ENCODE peak calls at places on chromosomes 11 and 22, in ten cellular contexts. One of them, this sample, is unnamed.

GRCh38 chr11:94775576-94776327 is 7.6 kb downstream of the AMOTL1 start:
- DNase-seq in activated T-helper 9 cell treated with anti-CD3 and anti-CD28 coated beads, Interleukin-2, amount 50 U/mL, for 16 hours: no peak
- DNase-seq in stimulated activated effector memory CD8-positive, alpha-beta T cell treated with anti-CD3 and anti-CD28 coated beads, Interleukin-12 subunit alpha, Interleukin-12 subunit beta, amount 100 ng/mL, for 72 hours: no peak
- DNase-seq in stimulated activated CD4-positive, alpha-beta T cell treated with anti-CD3 and anti-CD28 coated beads, Interleukin-1b, Interleukin-23, amount 100 ng/mL, for 24 hours: no peak
- DNase-seq in activated CD4-positive, alpha-beta T cell treated with anti-CD3 and anti-CD28 coated beads for 24 hours: no peak
- DNase-seq in transverse colon: no peak
- DNase-seq in RPMI7951: no peak
- DNase-seq in ascending aorta: no peak
- DNase-seq in neuronal stem cell: no peak
- DNase-seq in esophagus muscularis mucosa: no peak
- DNase-seq in this sample: no peak

GRCh38 chr11:46914363-46914762 is 4.0 kb downstream of the LRP4 start:
- DNase-seq in activated T-helper 9 cell treated with anti-CD3 and anti-CD28 coated beads, Interleukin-2, amount 50 U/mL, for 16 hours: no peak
- DNase-seq in stimulated activated effector memory CD8-positive, alpha-beta T cell treated with anti-CD3 and anti-CD28 coated beads, Interleukin-12 subunit alpha, Interleukin-12 subunit beta, amount 100 ng/mL, for 72 hours: no peak
- DNase-seq in stimulated activated CD4-positive, alpha-beta T cell treated with anti-CD3 and anti-CD28 coated beads, Interleukin-1b, Interleukin-23, amount 100 ng/mL, for 24 hours: no peak
- DNase-seq in activated CD4-positive, alpha-beta T cell treated with anti-CD3 and anti-CD28 coated beads for 24 hours: no peak
- DNase-seq in transverse colon: no peak
- DNase-seq in RPMI7951: peak
- DNase-seq in ascending aorta: no peak
- DNase-seq in neuronal stem cell: no peak
- DNase-seq in esophagus muscularis mucosa: no peak
- DNase-seq in this sample: no peak

GRCh38 chr22:28172948-28173360 is 253.9 kb upstream of the PITPNB start:
- DNase-seq in activated T-helper 9 cell treated with anti-CD3 and anti-CD28 coated beads, Interleukin-2, amount 50 U/mL, for 16 hours: no peak
- DNase-seq in stimulated activated effector memory CD8-positive, alpha-beta T cell treated with anti-CD3 and anti-CD28 coated beads, Interleukin-12 subunit alpha, Interleukin-12 subunit beta, amount 100 ng/mL, for 72 hours: no peak
- DNase-seq in stimulated activated CD4-positive, alpha-beta T cell treated with anti-CD3 and anti-CD28 coated beads, Interleukin-1b, Interleukin-23, amount 100 ng/mL, for 24 hours: no peak
- DNase-seq in activated CD4-positive, alpha-beta T cell treated with anti-CD3 and anti-CD28 coated beads for 24 hours: no peak
- DNase-seq in transverse colon: no peak
- DNase-seq in RPMI7951: peak
- DNase-seq in ascending aorta: no peak
- DNase-seq in neuronal stem cell: no peak
- DNase-seq in esophagus muscularis mucosa: no peak
- DNase-seq in this sample: no peak

GRCh38 chr11:128181090-128181485 is 406.3 kb downstream of the ETS1 start:
- DNase-seq in activated T-helper 9 cell treated with anti-CD3 and anti-CD28 coated beads, Interleukin-2, amount 50 U/mL, for 16 hours: no peak
- DNase-seq in stimulated activated effector memory CD8-positive, alpha-beta T cell treated with anti-CD3 and anti-CD28 coated beads, Interleukin-12 subunit alpha, Interleukin-12 subunit beta, amount 100 ng/mL, for 72 hours: no peak
- DNase-seq in stimulated activated CD4-positive, alpha-beta T cell treated with anti-CD3 and anti-CD28 coated beads, Interleukin-1b, Interleukin-23, amount 100 ng/mL, for 24 hours: no peak
- DNase-seq in activated CD4-positive, alpha-beta T cell treated with anti-CD3 and anti-CD28 coated beads for 24 hours: no peak
- DNase-seq in transverse colon: no peak
- DNase-seq in RPMI7951: no peak
- DNase-seq in ascending aorta: no peak
- DNase-seq in neuronal stem cell: no peak
- DNase-seq in esophagus muscularis mucosa: no peak
- DNase-seq in this sample: no peak

GRCh38 chr22:37273126-37273845 is 9.0 kb upstream of the CYTH4 start:
- DNase-seq in activated T-helper 9 cell treated with anti-CD3 and anti-CD28 coated beads, Interleukin-2, amount 50 U/mL, for 16 hours: no peak
- DNase-seq in stimulated activated effector memory CD8-positive, alpha-beta T cell treated with anti-CD3 and anti-CD28 coated beads, Interleukin-12 subunit alpha, Interleukin-12 subunit beta, amount 100 ng/mL, for 72 hours: peak
- DNase-seq in stimulated activated CD4-positive, alpha-beta T cell treated with anti-CD3 and anti-CD28 coated beads, Interleukin-1b, Interleukin-23, amount 100 ng/mL, for 24 hours: no peak
- DNase-seq in activated CD4-positive, alpha-beta T cell treated with anti-CD3 and anti-CD28 coated beads for 24 hours: no peak
- DNase-seq in transverse colon: no peak
- DNase-seq in RPMI7951: peak
- DNase-seq in ascending aorta: no peak
- DNase-seq in neuronal stem cell: no peak
- DNase-seq in esophagus muscularis mucosa: no peak
- DNase-seq in this sample: no peak

GRCh38 chr11:74677131-74677530 is 54.1 kb downstream of the CHRDL2 start:
- DNase-seq in activated T-helper 9 cell treated with anti-CD3 and anti-CD28 coated beads, Interleukin-2, amount 50 U/mL, for 16 hours: no peak
- DNase-seq in stimulated activated effector memory CD8-positive, alpha-beta T cell treated with anti-CD3 and anti-CD28 coated beads, Interleukin-12 subunit alpha, Interleukin-12 subunit beta, amount 100 ng/mL, for 72 hours: no peak
- DNase-seq in stimulated activated CD4-positive, alpha-beta T cell treated with anti-CD3 and anti-CD28 coated beads, Interleukin-1b, Interleukin-23, amount 100 ng/mL, for 24 hours: no peak
- DNase-seq in activated CD4-positive, alpha-beta T cell treated with anti-CD3 and anti-CD28 coated beads for 24 hours: no peak
- DNase-seq in transverse colon: no peak
- DNase-seq in RPMI7951: no peak
- DNase-seq in ascending aorta: no peak
- DNase-seq in neuronal stem cell: no peak
- DNase-seq in esophagus muscularis mucosa: no peak
- DNase-seq in this sample: peak

GRCh38 chr22:42604403-42604802 is 10.3 kb downstream of the POLDIP3 start:
- DNase-seq in activated T-helper 9 cell treated with anti-CD3 and anti-CD28 coated beads, Interleukin-2, amount 50 U/mL, for 16 hours: no peak
- DNase-seq in stimulated activated effector memory CD8-positive, alpha-beta T cell treated with anti-CD3 and anti-CD28 coated beads, Interleukin-12 subunit alpha, Interleukin-12 subunit beta, amount 100 ng/mL, for 72 hours: no peak
- DNase-seq in stimulated activated CD4-positive, alpha-beta T cell treated with anti-CD3 and anti-CD28 coated beads, Interleukin-1b, Interleukin-23, amount 100 ng/mL, for 24 hours: no peak
- DNase-seq in activated CD4-positive, alpha-beta T cell treated with anti-CD3 and anti-CD28 coated beads for 24 hours: no peak
- DNase-seq in transverse colon: no peak
- DNase-seq in RPMI7951: no peak
- DNase-seq in ascending aorta: no peak
- DNase-seq in neuronal stem cell: no peak
- DNase-seq in esophagus muscularis mucosa: no peak
- DNase-seq in this sample: no peak

GRCh38 chr11:121281609-121282164 is 10.9 kb upstream of the SC5D start:
- DNase-seq in activated T-helper 9 cell treated with anti-CD3 and anti-CD28 coated beads, Interleukin-2, amount 50 U/mL, for 16 hours: no peak
- DNase-seq in stimulated activated effector memory CD8-positive, alpha-beta T cell treated with anti-CD3 and anti-CD28 coated beads, Interleukin-12 subunit alpha, Interleukin-12 subunit beta, amount 100 ng/mL, for 72 hours: no peak
- DNase-seq in stimulated activated CD4-positive, alpha-beta T cell treated with anti-CD3 and anti-CD28 coated beads, Interleukin-1b, Interleukin-23, amount 100 ng/mL, for 24 hours: no peak
- DNase-seq in activated CD4-positive, alpha-beta T cell treated with anti-CD3 and anti-CD28 coated beads for 24 hours: no peak
- DNase-seq in transverse colon: no peak
- DNase-seq in RPMI7951: no peak
- DNase-seq in ascending aorta: no peak
- DNase-seq in neuronal stem cell: no peak
- DNase-seq in esophagus muscularis mucosa: no peak
- DNase-seq in this sample: no peak

GRCh38 chr22:38953577-38954413 is 3.6 kb upstream of the APOBEC3A start:
- DNase-seq in activated T-helper 9 cell treated with anti-CD3 and anti-CD28 coated beads, Interleukin-2, amount 50 U/mL, for 16 hours: peak
- DNase-seq in stimulated activated effector memory CD8-positive, alpha-beta T cell treated with anti-CD3 and anti-CD28 coated beads, Interleukin-12 subunit alpha, Interleukin-12 subunit beta, amount 100 ng/mL, for 72 hours: peak
- DNase-seq in stimulated activated CD4-positive, alpha-beta T cell treated with anti-CD3 and anti-CD28 coated beads, Interleukin-1b, Interleukin-23, amount 100 ng/mL, for 24 hours: peak
- DNase-seq in activated CD4-positive, alpha-beta T cell treated with anti-CD3 and anti-CD28 coated beads for 24 hours: peak
- DNase-seq in transverse colon: peak
- DNase-seq in RPMI7951: no peak
- DNase-seq in ascending aorta: no peak
- DNase-seq in neuronal stem cell: no peak
- DNase-seq in esophagus muscularis mucosa: no peak
- DNase-seq in this sample: no peak

GRCh38 chr11:118226294-118226693 is 1.5 kb upstream of the JAML start:
- DNase-seq in activated T-helper 9 cell treated with anti-CD3 and anti-CD28 coated beads, Interleukin-2, amount 50 U/mL, for 16 hours: no peak
- DNase-seq in stimulated activated effector memory CD8-positive, alpha-beta T cell treated with anti-CD3 and anti-CD28 coated beads, Interleukin-12 subunit alpha, Interleukin-12 subunit beta, amount 100 ng/mL, for 72 hours: no peak
- DNase-seq in stimulated activated CD4-positive, alpha-beta T cell treated with anti-CD3 and anti-CD28 coated beads, Interleukin-1b, Interleukin-23, amount 100 ng/mL, for 24 hours: no peak
- DNase-seq in activated CD4-positive, alpha-beta T cell treated with anti-CD3 and anti-CD28 coated beads for 24 hours: no peak
- DNase-seq in transverse colon: no peak
- DNase-seq in RPMI7951: peak
- DNase-seq in ascending aorta: no peak
- DNase-seq in neuronal stem cell: no peak
- DNase-seq in esophagus muscularis mucosa: no peak
- DNase-seq in this sample: no peak

GRCh38 chr11:70378506-70379134 is 19.7 kb upstream of the CTTN start:
- DNase-seq in activated T-helper 9 cell treated with anti-CD3 and anti-CD28 coated beads, Interleukin-2, amount 50 U/mL, for 16 hours: no peak
- DNase-seq in stimulated activated effector memory CD8-positive, alpha-beta T cell treated with anti-CD3 and anti-CD28 coated beads, Interleukin-12 subunit alpha, Interleukin-12 subunit beta, amount 100 ng/mL, for 72 hours: no peak
- DNase-seq in stimulated activated CD4-positive, alpha-beta T cell treated with anti-CD3 and anti-CD28 coated beads, Interleukin-1b, Interleukin-23, amount 100 ng/mL, for 24 hours: no peak
- DNase-seq in activated CD4-positive, alpha-beta T cell treated with anti-CD3 and anti-CD28 coated beads for 24 hours: no peak
- DNase-seq in transverse colon: no peak
- DNase-seq in RPMI7951: no peak
- DNase-seq in ascending aorta: no peak
- DNase-seq in neuronal stem cell: no peak
- DNase-seq in esophagus muscularis mucosa: no peak
- DNase-seq in this sample: peak

GRCh38 chr11:73570415-73571114 is 27.3 kb downstream of the FAM168A start:
- DNase-seq in activated T-helper 9 cell treated with anti-CD3 and anti-CD28 coated beads, Interleukin-2, amount 50 U/mL, for 16 hours: no peak
- DNase-seq in stimulated activated effector memory CD8-positive, alpha-beta T cell treated with anti-CD3 and anti-CD28 coated beads, Interleukin-12 subunit alpha, Interleukin-12 subunit beta, amount 100 ng/mL, for 72 hours: no peak
- DNase-seq in stimulated activated CD4-positive, alpha-beta T cell treated with anti-CD3 and anti-CD28 coated beads, Interleukin-1b, Interleukin-23, amount 100 ng/mL, for 24 hours: no peak
- DNase-seq in activated CD4-positive, alpha-beta T cell treated with anti-CD3 and anti-CD28 coated beads for 24 hours: no peak
- DNase-seq in transverse colon: no peak
- DNase-seq in RPMI7951: peak
- DNase-seq in ascending aorta: no peak
- DNase-seq in neuronal stem cell: no peak
- DNase-seq in esophagus muscularis mucosa: no peak
- DNase-seq in this sample: no peak

GRCh38 chr11:102256251-102256650 is 61.0 kb upstream of the BIRC3 start:
- DNase-seq in activated T-helper 9 cell treated with anti-CD3 and anti-CD28 coated beads, Interleukin-2, amount 50 U/mL, for 16 hours: no peak
- DNase-seq in stimulated activated effector memory CD8-positive, alpha-beta T cell treated with anti-CD3 and anti-CD28 coated beads, Interleukin-12 subunit alpha, Interleukin-12 subunit beta, amount 100 ng/mL, for 72 hours: no peak
- DNase-seq in stimulated activated CD4-positive, alpha-beta T cell treated with anti-CD3 and anti-CD28 coated beads, Interleukin-1b, Interleukin-23, amount 100 ng/mL, for 24 hours: no peak
- DNase-seq in activated CD4-positive, alpha-beta T cell treated with anti-CD3 and anti-CD28 coated beads for 24 hours: no peak
- DNase-seq in transverse colon: no peak
- DNase-seq in RPMI7951: peak
- DNase-seq in ascending aorta: no peak
- DNase-seq in neuronal stem cell: no peak
- DNase-seq in esophagus muscularis mucosa: no peak
- DNase-seq in this sample: no peak

GRCh38 chr22:22948651-22949611 is 61.3 kb downstream of the IGLL5 start:
- DNase-seq in activated T-helper 9 cell treated with anti-CD3 and anti-CD28 coated beads, Interleukin-2, amount 50 U/mL, for 16 hours: no peak
- DNase-seq in stimulated activated effector memory CD8-positive, alpha-beta T cell treated with anti-CD3 and anti-CD28 coated beads, Interleukin-12 subunit alpha, Interleukin-12 subunit beta, amount 100 ng/mL, for 72 hours: no peak
- DNase-seq in stimulated activated CD4-positive, alpha-beta T cell treated with anti-CD3 and anti-CD28 coated beads, Interleukin-1b, Interleukin-23, amount 100 ng/mL, for 24 hours: no peak
- DNase-seq in activated CD4-positive, alpha-beta T cell treated with anti-CD3 and anti-CD28 coated beads for 24 hours: no peak
- DNase-seq in transverse colon: no peak
- DNase-seq in RPMI7951: no peak
- DNase-seq in ascending aorta: no peak
- DNase-seq in neuronal stem cell: no peak
- DNase-seq in esophagus muscularis mucosa: peak
- DNase-seq in this sample: no peak

GRCh38 chr11:61928606-61929005 is 11.2 kb upstream of the RAB3IL1 start:
- DNase-seq in activated T-helper 9 cell treated with anti-CD3 and anti-CD28 coated beads, Interleukin-2, amount 50 U/mL, for 16 hours: no peak
- DNase-seq in stimulated activated effector memory CD8-positive, alpha-beta T cell treated with anti-CD3 and anti-CD28 coated beads, Interleukin-12 subunit alpha, Interleukin-12 subunit beta, amount 100 ng/mL, for 72 hours: no peak
- DNase-seq in stimulated activated CD4-positive, alpha-beta T cell treated with anti-CD3 and anti-CD28 coated beads, Interleukin-1b, Interleukin-23, amount 100 ng/mL, for 24 hours: no peak
- DNase-seq in activated CD4-positive, alpha-beta T cell treated with anti-CD3 and anti-CD28 coated beads for 24 hours: no peak
- DNase-seq in transverse colon: no peak
- DNase-seq in RPMI7951: no peak
- DNase-seq in ascending aorta: no peak
- DNase-seq in neuronal stem cell: no peak
- DNase-seq in esophagus muscularis mucosa: no peak
- DNase-seq in this sample: no peak

GRCh38 chr11:68146704-68147474 is 25.7 kb upstream of the CHKA start:
- DNase-seq in activated T-helper 9 cell treated with anti-CD3 and anti-CD28 coated beads, Interleukin-2, amount 50 U/mL, for 16 hours: no peak
- DNase-seq in stimulated activated effector memory CD8-positive, alpha-beta T cell treated with anti-CD3 and anti-CD28 coated beads, Interleukin-12 subunit alpha, Interleukin-12 subunit beta, amount 100 ng/mL, for 72 hours: no peak
- DNase-seq in stimulated activated CD4-positive, alpha-beta T cell treated with anti-CD3 and anti-CD28 coated beads, Interleukin-1b, Interleukin-23, amount 100 ng/mL, for 24 hours: no peak
- DNase-seq in activated CD4-positive, alpha-beta T cell treated with anti-CD3 and anti-CD28 coated beads for 24 hours: no peak
- DNase-seq in transverse colon: peak
- DNase-seq in RPMI7951: peak
- DNase-seq in ascending aorta: no peak
- DNase-seq in neuronal stem cell: no peak
- DNase-seq in esophagus muscularis mucosa: no peak
- DNase-seq in this sample: no peak

GRCh38 chr22:46121523-46122287 is 28.6 kb upstream of the PPARA start:
- DNase-seq in activated T-helper 9 cell treated with anti-CD3 and anti-CD28 coated beads, Interleukin-2, amount 50 U/mL, for 16 hours: no peak
- DNase-seq in stimulated activated effector memory CD8-positive, alpha-beta T cell treated with anti-CD3 and anti-CD28 coated beads, Interleukin-12 subunit alpha, Interleukin-12 subunit beta, amount 100 ng/mL, for 72 hours: no peak
- DNase-seq in stimulated activated CD4-positive, alpha-beta T cell treated with anti-CD3 and anti-CD28 coated beads, Interleukin-1b, Interleukin-23, amount 100 ng/mL, for 24 hours: no peak
- DNase-seq in activated CD4-positive, alpha-beta T cell treated with anti-CD3 and anti-CD28 coated beads for 24 hours: no peak
- DNase-seq in transverse colon: no peak
- DNase-seq in RPMI7951: no peak
- DNase-seq in ascending aorta: no peak
- DNase-seq in neuronal stem cell: no peak
- DNase-seq in esophagus muscularis mucosa: no peak
- DNase-seq in this sample: no peak

GRCh38 chr11:64396079-64396591 is 37.2 kb downstream of the RPS6KA4 start:
- DNase-seq in activated T-helper 9 cell treated with anti-CD3 and anti-CD28 coated beads, Interleukin-2, amount 50 U/mL, for 16 hours: no peak
- DNase-seq in stimulated activated effector memory CD8-positive, alpha-beta T cell treated with anti-CD3 and anti-CD28 coated beads, Interleukin-12 subunit alpha, Interleukin-12 subunit beta, amount 100 ng/mL, for 72 hours: no peak
- DNase-seq in stimulated activated CD4-positive, alpha-beta T cell treated with anti-CD3 and anti-CD28 coated beads, Interleukin-1b, Interleukin-23, amount 100 ng/mL, for 24 hours: no peak
- DNase-seq in activated CD4-positive, alpha-beta T cell treated with anti-CD3 and anti-CD28 coated beads for 24 hours: no peak
- DNase-seq in transverse colon: no peak
- DNase-seq in RPMI7951: peak
- DNase-seq in ascending aorta: no peak
- DNase-seq in neuronal stem cell: no peak
- DNase-seq in esophagus muscularis mucosa: no peak
- DNase-seq in this sample: no peak

GRCh38 chr11:101880208-101880607 is 34.6 kb upstream of the CEP126 start:
- DNase-seq in activated T-helper 9 cell treated with anti-CD3 and anti-CD28 coated beads, Interleukin-2, amount 50 U/mL, for 16 hours: no peak
- DNase-seq in stimulated activated effector memory CD8-positive, alpha-beta T cell treated with anti-CD3 and anti-CD28 coated beads, Interleukin-12 subunit alpha, Interleukin-12 subunit beta, amount 100 ng/mL, for 72 hours: no peak
- DNase-seq in stimulated activated CD4-positive, alpha-beta T cell treated with anti-CD3 and anti-CD28 coated beads, Interleukin-1b, Interleukin-23, amount 100 ng/mL, for 24 hours: no peak
- DNase-seq in activated CD4-positive, alpha-beta T cell treated with anti-CD3 and anti-CD28 coated beads for 24 hours: no peak
- DNase-seq in transverse colon: no peak
- DNase-seq in RPMI7951: peak
- DNase-seq in ascending aorta: no peak
- DNase-seq in neuronal stem cell: no peak
- DNase-seq in esophagus muscularis mucosa: no peak
- DNase-seq in this sample: no peak

GRCh38 chr11:129815596-129816461 is at the start of gene TMEM45B:
- DNase-seq in activated T-helper 9 cell treated with anti-CD3 and anti-CD28 coated beads, Interleukin-2, amount 50 U/mL, for 16 hours: peak
- DNase-seq in stimulated activated effector memory CD8-positive, alpha-beta T cell treated with anti-CD3 and anti-CD28 coated beads, Interleukin-12 subunit alpha, Interleukin-12 subunit beta, amount 100 ng/mL, for 72 hours: no peak
- DNase-seq in stimulated activated CD4-positive, alpha-beta T cell treated with anti-CD3 and anti-CD28 coated beads, Interleukin-1b, Interleukin-23, amount 100 ng/mL, for 24 hours: no peak
- DNase-seq in activated CD4-positive, alpha-beta T cell treated with anti-CD3 and anti-CD28 coated beads for 24 hours: peak
- DNase-seq in transverse colon: peak
- DNase-seq in RPMI7951: no peak
- DNase-seq in ascending aorta: no peak
- DNase-seq in neuronal stem cell: no peak
- DNase-seq in esophagus muscularis mucosa: no peak
- DNase-seq in this sample: no peak

GRCh38 chr22:23774922-23775436 is 2.3 kb downstream of the MMP11 start:
- DNase-seq in activated T-helper 9 cell treated with anti-CD3 and anti-CD28 coated beads, Interleukin-2, amount 50 U/mL, for 16 hours: no peak
- DNase-seq in stimulated activated effector memory CD8-positive, alpha-beta T cell treated with anti-CD3 and anti-CD28 coated beads, Interleukin-12 subunit alpha, Interleukin-12 subunit beta, amount 100 ng/mL, for 72 hours: no peak
- DNase-seq in stimulated activated CD4-positive, alpha-beta T cell treated with anti-CD3 and anti-CD28 coated beads, Interleukin-1b, Interleukin-23, amount 100 ng/mL, for 24 hours: no peak
- DNase-seq in activated CD4-positive, alpha-beta T cell treated with anti-CD3 and anti-CD28 coated beads for 24 hours: no peak
- DNase-seq in transverse colon: no peak
- DNase-seq in RPMI7951: peak
- DNase-seq in ascending aorta: no peak
- DNase-seq in neuronal stem cell: no peak
- DNase-seq in esophagus muscularis mucosa: no peak
- DNase-seq in this sample: no peak

GRCh38 chr11:64633555-64634159 is 42.6 kb downstream of the SLC22A12 start:
- DNase-seq in activated T-helper 9 cell treated with anti-CD3 and anti-CD28 coated beads, Interleukin-2, amount 50 U/mL, for 16 hours: no peak
- DNase-seq in stimulated activated effector memory CD8-positive, alpha-beta T cell treated with anti-CD3 and anti-CD28 coated beads, Interleukin-12 subunit alpha, Interleukin-12 subunit beta, amount 100 ng/mL, for 72 hours: no peak
- DNase-seq in stimulated activated CD4-positive, alpha-beta T cell treated with anti-CD3 and anti-CD28 coated beads, Interleukin-1b, Interleukin-23, amount 100 ng/mL, for 24 hours: no peak
- DNase-seq in activated CD4-positive, alpha-beta T cell treated with anti-CD3 and anti-CD28 coated beads for 24 hours: no peak
- DNase-seq in transverse colon: no peak
- DNase-seq in RPMI7951: no peak
- DNase-seq in ascending aorta: no peak
- DNase-seq in neuronal stem cell: no peak
- DNase-seq in esophagus muscularis mucosa: no peak
- DNase-seq in this sample: no peak

GRCh38 chr22:35150163-35151107 is 84.5 kb downstream of the ISX start:
- DNase-seq in activated T-helper 9 cell treated with anti-CD3 and anti-CD28 coated beads, Interleukin-2, amount 50 U/mL, for 16 hours: peak
- DNase-seq in stimulated activated effector memory CD8-positive, alpha-beta T cell treated with anti-CD3 and anti-CD28 coated beads, Interleukin-12 subunit alpha, Interleukin-12 subunit beta, amount 100 ng/mL, for 72 hours: peak
- DNase-seq in stimulated activated CD4-positive, alpha-beta T cell treated with anti-CD3 and anti-CD28 coated beads, Interleukin-1b, Interleukin-23, amount 100 ng/mL, for 24 hours: peak
- DNase-seq in activated CD4-positive, alpha-beta T cell treated with anti-CD3 and anti-CD28 coated beads for 24 hours: peak
- DNase-seq in transverse colon: peak
- DNase-seq in RPMI7951: peak
- DNase-seq in ascending aorta: no peak
- DNase-seq in neuronal stem cell: peak
- DNase-seq in esophagus muscularis mucosa: no peak
- DNase-seq in this sample: no peak

GRCh38 chr11:62157603-62158002 is 32.4 kb upstream of the SCGB1D1 start:
- DNase-seq in activated T-helper 9 cell treated with anti-CD3 and anti-CD28 coated beads, Interleukin-2, amount 50 U/mL, for 16 hours: no peak
- DNase-seq in stimulated activated effector memory CD8-positive, alpha-beta T cell treated with anti-CD3 and anti-CD28 coated beads, Interleukin-12 subunit alpha, Interleukin-12 subunit beta, amount 100 ng/mL, for 72 hours: no peak
- DNase-seq in stimulated activated CD4-positive, alpha-beta T cell treated with anti-CD3 and anti-CD28 coated beads, Interleukin-1b, Interleukin-23, amount 100 ng/mL, for 24 hours: no peak
- DNase-seq in activated CD4-positive, alpha-beta T cell treated with anti-CD3 and anti-CD28 coated beads for 24 hours: no peak
- DNase-seq in transverse colon: no peak
- DNase-seq in RPMI7951: no peak
- DNase-seq in ascending aorta: no peak
- DNase-seq in neuronal stem cell: no peak
- DNase-seq in esophagus muscularis mucosa: peak
- DNase-seq in this sample: no peak

GRCh38 chr22:37020192-37020479 is 594 bp downstream of the MPST start:
- DNase-seq in activated T-helper 9 cell treated with anti-CD3 and anti-CD28 coated beads, Interleukin-2, amount 50 U/mL, for 16 hours: no peak
- DNase-seq in stimulated activated effector memory CD8-positive, alpha-beta T cell treated with anti-CD3 and anti-CD28 coated beads, Interleukin-12 subunit alpha, Interleukin-12 subunit beta, amount 100 ng/mL, for 72 hours: no peak
- DNase-seq in stimulated activated CD4-positive, alpha-beta T cell treated with anti-CD3 and anti-CD28 coated beads, Interleukin-1b, Interleukin-23, amount 100 ng/mL, for 24 hours: no peak
- DNase-seq in activated CD4-positive, alpha-beta T cell treated with anti-CD3 and anti-CD28 coated beads for 24 hours: no peak
- DNase-seq in transverse colon: peak
- DNase-seq in RPMI7951: peak
- DNase-seq in ascending aorta: no peak
- DNase-seq in neuronal stem cell: no peak
- DNase-seq in esophagus muscularis mucosa: no peak
- DNase-seq in this sample: peak

GRCh38 chr11:34381775-34382174 is 24.0 kb upstream of the ABTB2 start:
- DNase-seq in activated T-helper 9 cell treated with anti-CD3 and anti-CD28 coated beads, Interleukin-2, amount 50 U/mL, for 16 hours: no peak
- DNase-seq in stimulated activated effector memory CD8-positive, alpha-beta T cell treated with anti-CD3 and anti-CD28 coated beads, Interleukin-12 subunit alpha, Interleukin-12 subunit beta, amount 100 ng/mL, for 72 hours: no peak
- DNase-seq in stimulated activated CD4-positive, alpha-beta T cell treated with anti-CD3 and anti-CD28 coated beads, Interleukin-1b, Interleukin-23, amount 100 ng/mL, for 24 hours: no peak
- DNase-seq in activated CD4-positive, alpha-beta T cell treated with anti-CD3 and anti-CD28 coated beads for 24 hours: no peak
- DNase-seq in transverse colon: no peak
- DNase-seq in RPMI7951: no peak
- DNase-seq in ascending aorta: no peak
- DNase-seq in neuronal stem cell: no peak
- DNase-seq in esophagus muscularis mucosa: no peak
- DNase-seq in this sample: no peak

GRCh38 chr11:113994077-113994954 is 19.4 kb downstream of the HTR3A start:
- DNase-seq in activated T-helper 9 cell treated with anti-CD3 and anti-CD28 coated beads, Interleukin-2, amount 50 U/mL, for 16 hours: no peak
- DNase-seq in stimulated activated effector memory CD8-positive, alpha-beta T cell treated with anti-CD3 and anti-CD28 coated beads, Interleukin-12 subunit alpha, Interleukin-12 subunit beta, amount 100 ng/mL, for 72 hours: peak
- DNase-seq in stimulated activated CD4-positive, alpha-beta T cell treated with anti-CD3 and anti-CD28 coated beads, Interleukin-1b, Interleukin-23, amount 100 ng/mL, for 24 hours: peak
- DNase-seq in activated CD4-positive, alpha-beta T cell treated with anti-CD3 and anti-CD28 coated beads for 24 hours: peak
- DNase-seq in transverse colon: no peak
- DNase-seq in RPMI7951: no peak
- DNase-seq in ascending aorta: no peak
- DNase-seq in neuronal stem cell: peak
- DNase-seq in esophagus muscularis mucosa: no peak
- DNase-seq in this sample: no peak

GRCh38 chr11:76163289-76163880 is 42.9 kb downstream of the WNT11 start:
- DNase-seq in activated T-helper 9 cell treated with anti-CD3 and anti-CD28 coated beads, Interleukin-2, amount 50 U/mL, for 16 hours: no peak
- DNase-seq in stimulated activated effector memory CD8-positive, alpha-beta T cell treated with anti-CD3 and anti-CD28 coated beads, Interleukin-12 subunit alpha, Interleukin-12 subunit beta, amount 100 ng/mL, for 72 hours: no peak
- DNase-seq in stimulated activated CD4-positive, alpha-beta T cell treated with anti-CD3 and anti-CD28 coated beads, Interleukin-1b, Interleukin-23, amount 100 ng/mL, for 24 hours: no peak
- DNase-seq in activated CD4-positive, alpha-beta T cell treated with anti-CD3 and anti-CD28 coated beads for 24 hours: no peak
- DNase-seq in transverse colon: no peak
- DNase-seq in RPMI7951: no peak
- DNase-seq in ascending aorta: no peak
- DNase-seq in neuronal stem cell: no peak
- DNase-seq in esophagus muscularis mucosa: no peak
- DNase-seq in this sample: no peak